ENCODE peak calls at places on chromosomes 5 and 9, in ten cellular contexts. W is astrocyte of the spinal cord; M is naive thymus-derived CD4-positive, alpha-beta T cell; V is HL-60; K is ovary; N is lower leg skin; T is CD8-positive, alpha-beta T cell; L is A549; Q is OCI-LY7; I is Caco-2. X is an unnamed sample.

GRCh38 chr5:163306421-163306820 is 131.0 kb upstream of the CCNG1 start:
- DNase-seq in N (no peak), V (peak), M (no peak), T (no peak), I (no peak), W (peak), L (peak), K (no peak), Q (peak), X (no peak)

GRCh38 chr5:151139015-151139414 is 18.6 kb downstream of the ANXA6 start:
- DNase-seq in I (no peak), Q (no peak), T (no peak), N (no peak), L (no peak), V (no peak), W (no peak), M (no peak), K (no peak), X (no peak)

GRCh38 chr5:14369780-14370179 is 211.8 kb upstream of the OTULINL start:
- DNase-seq in N (no peak), L (no peak), I (no peak), K (no peak), W (no peak), V (no peak), Q (no peak), T (no peak), M (no peak), X (no peak)

GRCh38 chr5:57452885-57453284 is 29.7 kb downstream of the ACTBL2 start:
- DNase-seq in T (no peak), K (no peak), M (no peak), L (no peak), W (no peak), I (no peak), N (no peak), Q (no peak), V (no peak), X (no peak)

GRCh38 chr9:27371382-27371781 is 74.4 kb upstream of the EQTN start:
- DNase-seq in V (no peak), W (no peak), I (peak), M (no peak), N (no peak), T (no peak), Q (no peak), L (peak), K (no peak), X (no peak)

GRCh38 chr9:92196909-92197308 is 81.7 kb upstream of the SPTLC1 start:
- DNase-seq in K (no peak), Q (no peak), N (no peak), W (no peak), T (no peak), V (no peak), L (no peak), I (no peak), M (no peak), X (no peak)

GRCh38 chr5:9356306-9356942 is 189.5 kb downstream of the SEMA5A start:
- DNase-seq in W (peak), K (no peak), I (no peak), M (no peak), T (no peak), Q (no peak), N (no peak), L (no peak), V (no peak), X (no peak)

GRCh38 chr5:160869962-160870521 is 18.0 kb upstream of the ATP10B start:
- DNase-seq in K (no peak), V (no peak), N (no peak), I (no peak), W (no peak), Q (no peak), T (no peak), L (no peak), M (no peak), X (no peak)

GRCh38 chr5:68482199-68482598 is 266.6 kb downstream of the PIK3R1 start:
- DNase-seq in L (no peak), T (no peak), K (no peak), M (no peak), W (no peak), V (peak), Q (no peak), N (no peak), I (no peak), X (no peak)

GRCh38 chr5:135031813-135032612 is 2.0 kb downstream of the PITX1 start:
- DNase-seq in V (no peak), N (no peak), M (no peak), I (no peak), W (peak), Q (no peak), K (no peak), L (no peak), T (no peak), X (no peak)

GRCh38 chr9:89885156-89885555 is 280.3 kb downstream of the GADD45G start:
- DNase-seq in T (no peak), V (no peak), M (no peak), K (peak), I (no peak), Q (no peak), L (no peak), N (peak), W (no peak), X (no peak)

GRCh38 chr5:81014348-81014747 is 54.2 kb downstream of the RASGRF2 start:
- DNase-seq in Q (no peak), T (no peak), K (no peak), V (no peak), N (no peak), W (peak), M (no peak), L (no peak), I (no peak), X (no peak)

GRCh38 chr9:115597330-115597729 is 479.4 kb upstream of the TNC start:
- DNase-seq in M (no peak), K (no peak), T (no peak), N (no peak), V (no peak), W (no peak), Q (no peak), I (no peak), L (no peak), X (no peak)

GRCh38 chr5:15574806-15575205 is 74.8 kb downstream of the FBXL7 start:
- DNase-seq in M (no peak), L (no peak), V (no peak), T (no peak), Q (no peak), W (peak), K (no peak), I (no peak), N (no peak), X (no peak)

GRCh38 chr9:98997580-98997979 is 53.9 kb downstream of the COL15A1 start:
- DNase-seq in N (no peak), W (peak), M (no peak), T (no peak), Q (no peak), K (no peak), V (no peak), L (no peak), I (no peak), X (no peak)

GRCh38 chr9:99169982-99170761 is 51.6 kb downstream of the ALG2 start:
- DNase-seq in N (no peak), L (no peak), Q (no peak), I (no peak), W (no peak), T (no peak), M (no peak), V (no peak), K (no peak), X (no peak)

GRCh38 chr9:133583586-133583985 is 25.6 kb downstream of the FAM163B start:
- DNase-seq in K (no peak), Q (no peak), N (no peak), V (no peak), T (no peak), W (no peak), L (no peak), I (no peak), M (no peak), X (no peak)

GRCh38 chr5:150320048-150320555 is 17.4 kb upstream of the ARSI start:
- DNase-seq in Q (no peak), M (no peak), K (peak), T (no peak), V (no peak), W (peak), L (peak), N (peak), I (no peak), X (peak)

GRCh38 chr5:124057161-124057814 is 545.3 kb downstream of the CSNK1G3 start:
- DNase-seq in M (no peak), K (no peak), N (peak), W (peak), V (peak), Q (peak), L (no peak), I (no peak), T (no peak), X (peak)

GRCh38 chr5:168528521-168529360 is at the start of gene FBLL1:
- DNase-seq in L (no peak), K (peak), W (peak), I (no peak), V (no peak), M (peak), T (no peak), Q (no peak), N (no peak), X (no peak)

GRCh38 chr5:3226171-3226570 is 369.5 kb upstream of the IRX1 start:
- DNase-seq in T (no peak), V (no peak), N (no peak), K (no peak), Q (no peak), L (no peak), W (no peak), M (no peak), I (no peak), X (no peak)

GRCh38 chr9:7298123-7298522 is 501.5 kb downstream of the DMAC1 start:
- DNase-seq in L (no peak), W (no peak), Q (no peak), V (no peak), N (no peak), M (no peak), K (no peak), T (no peak), I (no peak), X (no peak)

DNA sequence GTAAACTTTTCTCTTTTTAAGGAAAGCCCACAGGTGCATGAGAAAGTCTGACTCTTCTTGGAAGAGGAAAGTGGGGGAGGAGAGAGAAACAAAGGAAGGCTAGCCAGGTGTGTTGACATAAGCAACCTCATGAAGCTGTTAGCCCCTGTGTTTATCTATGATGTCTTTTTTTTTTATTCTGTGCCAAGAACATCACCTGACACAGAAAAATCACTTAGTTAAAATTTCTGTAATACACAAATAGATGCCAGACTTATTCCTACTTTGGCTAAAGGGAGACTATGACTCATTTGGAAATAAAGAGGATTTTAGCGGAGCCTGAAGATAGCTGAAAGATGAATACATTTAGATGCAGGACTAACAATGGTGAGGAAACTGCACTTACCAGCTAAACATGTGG is 58.3 kb downstream of the BAAT start:
- DNase-seq in V (no peak), K (no peak), N (no peak), T (no peak), W (no peak), M (no peak), L (peak), Q (no peak), I (no peak), X (no peak)
- H3K4me3 ChIP-seq in V (no peak), K (no peak), N (no peak), T (no peak), W (no peak), M (no peak), L (peak), Q (no peak), I (no peak), X (no peak)

GRCh38 chr5:122778157-122778556 is 3.3 kb downstream of the SNX2 start:
- DNase-seq in L (no peak), N (no peak), W (no peak), K (no peak), I (no peak), M (no peak), T (no peak), Q (no peak), V (no peak), X (no peak)
- H3K4me3 ChIP-seq in L (no peak), N (no peak), W (no peak), K (no peak), I (no peak), M (no peak), T (no peak), Q (no peak), V (no peak), X (no peak)

DNA sequence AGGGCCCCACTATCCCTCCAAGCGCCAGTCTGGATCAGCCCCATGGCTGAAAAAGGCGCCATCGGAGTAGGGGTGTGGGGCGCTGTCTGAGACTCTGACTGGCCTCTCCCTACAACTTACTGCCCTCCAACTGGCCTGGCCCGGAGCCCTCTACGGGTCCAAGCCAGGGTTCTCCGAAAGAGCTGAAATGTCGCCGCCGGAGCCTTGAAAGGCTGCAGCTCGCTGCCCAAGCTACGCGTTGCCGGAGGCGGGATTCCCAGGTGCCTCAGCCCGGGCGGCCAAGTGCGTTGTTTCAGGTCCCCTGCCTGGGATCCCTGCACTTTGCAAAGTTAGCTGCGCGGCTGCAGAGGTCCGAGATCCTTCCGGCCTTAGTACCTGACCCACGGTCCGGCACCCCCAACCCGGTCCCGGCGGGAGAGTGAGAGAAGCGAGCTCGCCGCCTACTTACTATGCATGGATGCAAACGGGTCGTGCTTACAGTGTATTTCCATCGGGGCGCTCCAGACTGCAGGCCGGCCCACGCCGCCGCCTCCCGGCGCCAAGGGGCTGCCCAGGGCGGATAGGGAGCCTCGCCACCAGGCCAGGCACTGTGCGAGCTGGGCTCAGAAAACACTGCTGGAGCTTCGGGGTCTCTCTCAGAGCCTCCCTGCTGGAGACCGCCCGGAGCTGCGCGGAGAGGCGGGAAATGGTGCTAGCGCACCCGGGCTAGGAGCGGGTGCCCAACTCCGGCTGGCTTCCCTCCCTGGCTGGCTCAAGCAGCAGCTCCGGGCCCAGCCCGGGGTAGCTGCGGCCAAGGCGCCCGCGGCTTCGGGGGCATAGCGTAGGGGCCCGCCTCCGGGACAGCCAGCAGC is 7.8 kb downstream of the PAX5 start:
- DNase-seq in M (no peak), V (no peak), Q (peak), K (no peak), W (no peak), I (no peak), N (no peak), L (no peak), T (no peak), X (no peak)
- H3K4me3 ChIP-seq in M (peak), V (peak), Q (peak), K (no peak), W (no peak), I (no peak), N (no peak), L (peak), T (peak), X (peak)

DNA sequence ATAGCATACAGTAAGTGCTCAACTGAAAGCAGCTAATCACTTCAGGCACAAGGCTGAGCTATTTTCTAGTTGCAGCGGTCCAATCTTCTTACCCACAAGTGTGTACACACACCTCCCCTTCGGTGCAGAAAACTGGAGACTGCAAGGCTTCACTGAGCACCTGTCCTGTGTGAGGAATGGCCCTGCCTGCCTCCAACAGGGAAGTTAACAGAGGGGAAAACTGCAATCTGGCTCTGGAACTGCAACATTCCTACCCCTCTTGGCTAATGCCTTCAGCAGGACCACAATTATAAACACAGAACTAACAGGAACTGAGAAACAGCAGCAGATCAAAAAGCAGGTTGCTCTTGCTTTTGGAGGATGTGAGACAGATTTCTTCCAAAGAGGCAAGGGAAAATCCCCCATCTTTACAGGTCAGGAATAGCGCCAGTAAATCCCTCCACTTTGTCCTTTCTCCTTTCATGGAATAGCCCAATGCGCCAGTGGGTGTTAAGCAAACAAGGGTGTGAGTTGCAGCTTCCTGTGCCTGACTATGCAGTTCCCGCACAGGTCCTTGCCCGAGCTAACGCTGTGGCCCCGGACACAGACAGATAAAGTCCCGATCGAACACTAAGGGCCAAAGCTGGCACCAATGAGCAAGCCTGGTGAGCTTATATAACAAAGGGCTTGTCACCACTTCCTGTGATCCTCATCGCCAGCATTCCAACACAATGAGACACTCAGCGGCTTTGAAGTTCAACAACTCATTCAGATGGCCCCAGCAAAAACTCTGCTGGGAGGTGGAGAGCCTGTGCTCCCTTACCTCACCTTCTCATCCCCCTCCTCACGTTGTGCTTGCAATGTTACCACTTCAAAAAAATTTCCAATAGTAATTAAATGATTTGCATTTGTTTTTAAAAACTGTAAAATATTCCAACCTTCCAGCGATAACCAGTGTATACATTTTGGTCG is 21.5 kb downstream of the SHB start:
- DNase-seq in V (peak), M (no peak), W (peak), I (peak), K (peak), N (no peak), L (peak), Q (no peak), T (no peak), X (no peak)
- H3K4me3 ChIP-seq in V (no peak), M (no peak), W (no peak), I (peak), K (no peak), N (no peak), L (peak), Q (no peak), T (no peak), X (peak)

GRCh38 chr5:16992444-16992843 is 56.4 kb upstream of the MYO10 start:
- DNase-seq in K (no peak), Q (no peak), V (no peak), L (no peak), M (no peak), N (no peak), W (peak), T (no peak), I (no peak), X (no peak)
- H3K4me3 ChIP-seq in K (no peak), Q (no peak), V (no peak), L (no peak), M (no peak), N (no peak), W (no peak), T (no peak), I (no peak), X (no peak)

X was measured in tibial artery.